ENCODE peak calls at places on chromosomes 3 and 15, in five cellular contexts. One of them, this sample, is unnamed.

GRCh38 chr3:129612350-129613204 is 6.1 kb upstream of the PLXND1 start:
- DNase-seq in cardiac fibroblast: no peak
- DNase-seq in left ventricle myocardium inferior: peak
- DNase-seq in testis: no peak
- DNase-seq in heart left ventricle: peak
- DNase-seq in this sample: no peak

GRCh38 chr3:56547486-56547885 is 9.5 kb upstream of the CCDC66 start:
- DNase-seq in left ventricle myocardium inferior: no peak
- DNase-seq in testis: no peak
- DNase-seq in heart left ventricle: no peak
- DNase-seq in cardiac fibroblast: peak
- DNase-seq in this sample: no peak

GRCh38 chr3:13890377-13891016 is 10.6 kb upstream of the WNT7A start:
- DNase-seq in testis: no peak
- DNase-seq in left ventricle myocardium inferior: no peak
- DNase-seq in heart left ventricle: peak
- DNase-seq in cardiac fibroblast: no peak
- DNase-seq in this sample: peak

GRCh38 chr15:40198364-40199085 is 37.7 kb downstream of the BUB1B start:
- DNase-seq in heart left ventricle: no peak
- DNase-seq in left ventricle myocardium inferior: no peak
- DNase-seq in testis: no peak
- DNase-seq in cardiac fibroblast: no peak
- DNase-seq in this sample: no peak

GRCh38 chr3:13461169-13462124 is 18.7 kb upstream of the HDAC11 start:
- DNase-seq in cardiac fibroblast: peak
- DNase-seq in testis: peak
- DNase-seq in left ventricle myocardium inferior: peak
- DNase-seq in heart left ventricle: peak
- DNase-seq in this sample: no peak

GRCh38 chr3:96796101-96796500 is 18.3 kb upstream of the EPHA6 start:
- DNase-seq in left ventricle myocardium inferior: no peak
- DNase-seq in heart left ventricle: no peak
- DNase-seq in cardiac fibroblast: no peak
- DNase-seq in testis: no peak
- DNase-seq in this sample: no peak

GRCh38 chr3:119536757-119537156 is 22.7 kb downstream of the CD80 start:
- DNase-seq in cardiac fibroblast: no peak
- DNase-seq in left ventricle myocardium inferior: no peak
- DNase-seq in heart left ventricle: no peak
- DNase-seq in testis: no peak
- DNase-seq in this sample: peak

GRCh38 chr3:138468886-138469285 is 34.5 kb downstream of the ESYT3 start:
- DNase-seq in testis: no peak
- DNase-seq in heart left ventricle: no peak
- DNase-seq in left ventricle myocardium inferior: no peak
- DNase-seq in cardiac fibroblast: no peak
- DNase-seq in this sample: peak

GRCh38 chr15:67130166-67130565 is 64.8 kb downstream of the SMAD3 start:
- DNase-seq in left ventricle myocardium inferior: no peak
- DNase-seq in cardiac fibroblast: no peak
- DNase-seq in testis: no peak
- DNase-seq in heart left ventricle: no peak
- DNase-seq in this sample: no peak

GRCh38 chr3:13042127-13042931 is 30.9 kb downstream of the IQSEC1 start:
- DNase-seq in left ventricle myocardium inferior: no peak
- DNase-seq in heart left ventricle: no peak
- DNase-seq in testis: peak
- DNase-seq in cardiac fibroblast: no peak
- DNase-seq in this sample: no peak

GRCh38 chr3:155007729-155008128 is 72.4 kb upstream of the MME start:
- DNase-seq in cardiac fibroblast: no peak
- DNase-seq in left ventricle myocardium inferior: no peak
- DNase-seq in testis: no peak
- DNase-seq in heart left ventricle: no peak
- DNase-seq in this sample: peak

GRCh38 chr3:50620420-50620819 is 3.5 kb downstream of the MAPKAPK3 start:
- DNase-seq in left ventricle myocardium inferior: no peak
- DNase-seq in testis: no peak
- DNase-seq in cardiac fibroblast: no peak
- DNase-seq in heart left ventricle: no peak
- DNase-seq in this sample: no peak

GRCh38 chr3:132343018-132343612 is 25.9 kb downstream of the ACP3 start:
- DNase-seq in cardiac fibroblast: peak
- DNase-seq in heart left ventricle: no peak
- DNase-seq in left ventricle myocardium inferior: no peak
- DNase-seq in testis: peak
- DNase-seq in this sample: no peak

GRCh38 chr3:73933585-73933984 is 308.8 kb upstream of the PDZRN3 start:
- DNase-seq in heart left ventricle: no peak
- DNase-seq in cardiac fibroblast: no peak
- DNase-seq in testis: no peak
- DNase-seq in left ventricle myocardium inferior: no peak
- DNase-seq in this sample: no peak

GRCh38 chr3:77041156-77041696 is 1.3 kb downstream of the ROBO2 start:
- DNase-seq in cardiac fibroblast: no peak
- DNase-seq in heart left ventricle: no peak
- DNase-seq in testis: no peak
- DNase-seq in left ventricle myocardium inferior: no peak
- DNase-seq in this sample: no peak

GRCh38 chr15:58182460-58183163 is 44.4 kb downstream of the AQP9 start:
- DNase-seq in left ventricle myocardium inferior: peak
- DNase-seq in testis: peak
- DNase-seq in cardiac fibroblast: peak
- DNase-seq in heart left ventricle: peak
- DNase-seq in this sample: no peak

GRCh38 chr15:63409179-63409578 is 27.5 kb upstream of the CA12 start:
- DNase-seq in cardiac fibroblast: no peak
- DNase-seq in testis: no peak
- DNase-seq in left ventricle myocardium inferior: no peak
- DNase-seq in heart left ventricle: no peak
- DNase-seq in this sample: no peak

GRCh38 chr3:17931121-17931520 is 188.7 kb upstream of the TBC1D5 start:
- DNase-seq in left ventricle myocardium inferior: no peak
- DNase-seq in cardiac fibroblast: no peak
- DNase-seq in testis: no peak
- DNase-seq in heart left ventricle: no peak
- DNase-seq in this sample: no peak

GRCh38 chr3:117754058-117754457 is 1044.5 kb downstream of the TUSC7 start:
- DNase-seq in testis: no peak
- DNase-seq in cardiac fibroblast: no peak
- DNase-seq in left ventricle myocardium inferior: no peak
- DNase-seq in heart left ventricle: no peak
- DNase-seq in this sample: no peak

GRCh38 chr3:39138804-39139415 is 14.5 kb downstream of the CSRNP1 start:
- DNase-seq in left ventricle myocardium inferior: peak
- DNase-seq in testis: no peak
- DNase-seq in heart left ventricle: peak
- DNase-seq in cardiac fibroblast: peak
- DNase-seq in this sample: no peak

GRCh38 chr3:146187334-146187950 is 26.5 kb upstream of the PLOD2 start:
- DNase-seq in left ventricle myocardium inferior: no peak
- DNase-seq in cardiac fibroblast: peak
- DNase-seq in heart left ventricle: no peak
- DNase-seq in testis: peak
- DNase-seq in this sample: no peak

GRCh38 chr3:143567823-143568222 is 280.4 kb downstream of the SLC9A9 start:
- DNase-seq in cardiac fibroblast: no peak
- DNase-seq in testis: no peak
- DNase-seq in heart left ventricle: no peak
- DNase-seq in left ventricle myocardium inferior: no peak
- DNase-seq in this sample: no peak

GRCh38 chr3:12992629-12993021 is 80.6 kb downstream of the IQSEC1 start:
- DNase-seq in testis: no peak
- DNase-seq in left ventricle myocardium inferior: peak
- DNase-seq in heart left ventricle: no peak
- DNase-seq in cardiac fibroblast: no peak
- DNase-seq in this sample: no peak

GRCh38 chr3:30188713-30189112 is 417.7 kb upstream of the TGFBR2 start:
- DNase-seq in cardiac fibroblast: no peak
- DNase-seq in testis: no peak
- DNase-seq in heart left ventricle: peak
- DNase-seq in left ventricle myocardium inferior: peak
- DNase-seq in this sample: no peak

DNA sequence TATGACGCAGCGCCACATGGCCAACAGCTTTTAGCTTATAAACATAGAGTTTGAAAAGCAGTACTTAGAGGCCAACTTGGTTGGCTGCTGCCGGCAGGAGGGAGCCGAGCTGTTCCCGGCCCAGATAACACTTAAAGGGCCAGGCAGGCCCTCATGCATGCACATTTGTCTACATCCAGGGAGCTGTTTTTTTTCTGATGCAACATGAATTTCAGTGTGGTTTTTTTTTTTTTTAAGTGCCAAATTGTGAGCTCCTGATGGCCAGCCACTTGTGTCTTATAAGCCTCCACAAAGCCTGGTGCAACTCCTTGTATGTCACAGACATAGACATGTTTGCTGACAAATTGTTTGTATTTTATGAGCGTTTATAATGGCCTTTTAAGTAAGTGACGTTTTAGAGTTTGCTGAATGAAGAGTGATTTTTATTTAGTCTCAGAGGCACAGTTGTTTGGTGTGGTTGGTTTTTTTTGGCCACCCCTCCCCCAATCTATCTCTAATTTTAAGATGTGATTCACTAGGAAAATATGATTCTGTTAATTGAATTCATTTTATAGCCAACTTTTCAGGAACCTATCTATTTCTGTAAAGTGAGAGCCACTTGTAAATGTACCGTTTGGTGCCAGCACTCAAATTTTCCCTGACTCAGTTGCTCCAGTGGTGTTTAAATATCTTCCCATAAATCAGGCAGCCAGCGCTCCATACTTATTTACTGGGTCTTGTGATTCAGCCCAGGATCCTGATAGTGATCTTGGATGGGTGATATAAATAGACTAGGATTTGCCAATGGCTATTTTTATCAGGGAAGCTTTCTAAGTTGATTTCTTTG is 134.3 kb downstream of the VGLL4 start:
- DNase-seq in heart left ventricle: peak
- DNase-seq in left ventricle myocardium inferior: peak
- DNase-seq in testis: peak
- DNase-seq in cardiac fibroblast: peak
- DNase-seq in this sample: no peak
- TF ChIP-seq CTCF in heart left ventricle: peak
- TF ChIP-seq CTCF in left ventricle myocardium inferior: peak
- TF ChIP-seq CTCF in testis: no peak
- TF ChIP-seq CTCF in cardiac fibroblast: peak
- TF ChIP-seq CTCF in this sample: peak

GRCh38 chr3:46844851-46845250 is 18.4 kb downstream of the MYL3 start:
- DNase-seq in left ventricle myocardium inferior: no peak
- DNase-seq in cardiac fibroblast: no peak
- DNase-seq in testis: no peak
- DNase-seq in heart left ventricle: no peak
- DNase-seq in this sample: no peak
- H3K4me3 ChIP-seq in left ventricle myocardium inferior: peak
- H3K4me3 ChIP-seq in cardiac fibroblast: no peak
- H3K4me3 ChIP-seq in testis: peak
- H3K4me3 ChIP-seq in heart left ventricle: no peak
- H3K4me3 ChIP-seq in this sample: peak

DNA sequence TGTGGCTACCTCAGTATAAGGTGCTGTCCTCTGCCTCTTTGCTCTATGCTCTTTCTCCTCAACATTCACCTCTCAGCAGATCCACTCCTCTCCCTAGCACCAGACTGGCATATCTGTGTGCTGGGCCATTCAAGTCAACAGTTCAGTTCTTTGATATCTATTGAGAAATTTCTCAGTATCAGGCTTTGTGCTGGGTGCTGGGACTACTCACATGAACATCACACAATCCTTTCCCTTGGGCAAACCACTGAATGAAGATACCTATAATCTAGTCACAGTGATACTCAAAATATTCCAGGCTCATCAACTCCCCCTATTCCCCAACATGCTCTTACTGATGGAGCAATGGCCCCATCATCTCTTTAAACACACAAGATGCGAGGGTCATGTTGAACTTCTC is 120.8 kb downstream of the RPL22L1 start:
- DNase-seq in heart left ventricle: no peak
- DNase-seq in testis: no peak
- DNase-seq in cardiac fibroblast: no peak
- DNase-seq in left ventricle myocardium inferior: no peak
- DNase-seq in this sample: peak
- TF ChIP-seq CTCF in heart left ventricle: no peak
- TF ChIP-seq CTCF in testis: no peak
- TF ChIP-seq CTCF in cardiac fibroblast: no peak
- TF ChIP-seq CTCF in left ventricle myocardium inferior: no peak
- TF ChIP-seq CTCF in this sample: no peak

GRCh38 chr3:134030801-134031619 is 1.3 kb upstream of the SLCO2A1 start:
- DNase-seq in testis: no peak
- DNase-seq in cardiac fibroblast: no peak
- DNase-seq in heart left ventricle: no peak
- DNase-seq in left ventricle myocardium inferior: no peak
- DNase-seq in this sample: peak

GRCh38 chr3:134029734-134030381 is at the start of gene SLCO2A1:
- DNase-seq in testis: peak
- DNase-seq in left ventricle myocardium inferior: peak
- DNase-seq in heart left ventricle: peak
- DNase-seq in cardiac fibroblast: peak
- DNase-seq in this sample: peak

GRCh38 chr3:134031620-134031915 is 1.8 kb upstream of the SLCO2A1 start:
- DNase-seq in heart left ventricle: no peak
- DNase-seq in cardiac fibroblast: no peak
- DNase-seq in left ventricle myocardium inferior: no peak
- DNase-seq in testis: no peak
- DNase-seq in this sample: peak

GRCh38 chr3:134029256-134029733 is 430 bp downstream of the SLCO2A1 start:
- DNase-seq in heart left ventricle: no peak
- DNase-seq in left ventricle myocardium inferior: no peak
- DNase-seq in testis: no peak
- DNase-seq in cardiac fibroblast: peak
- DNase-seq in this sample: no peak

GRCh38 chr3:134030382-134030753 is 643 bp upstream of the SLCO2A1 start:
- DNase-seq in testis: no peak
- DNase-seq in left ventricle myocardium inferior: no peak
- DNase-seq in heart left ventricle: no peak
- DNase-seq in cardiac fibroblast: no peak
- DNase-seq in this sample: peak
- H3K4me3 ChIP-seq in testis: peak
- H3K4me3 ChIP-seq in left ventricle myocardium inferior: peak
- H3K4me3 ChIP-seq in heart left ventricle: peak
- H3K4me3 ChIP-seq in cardiac fibroblast: peak
- H3K4me3 ChIP-seq in this sample: peak

DNA sequence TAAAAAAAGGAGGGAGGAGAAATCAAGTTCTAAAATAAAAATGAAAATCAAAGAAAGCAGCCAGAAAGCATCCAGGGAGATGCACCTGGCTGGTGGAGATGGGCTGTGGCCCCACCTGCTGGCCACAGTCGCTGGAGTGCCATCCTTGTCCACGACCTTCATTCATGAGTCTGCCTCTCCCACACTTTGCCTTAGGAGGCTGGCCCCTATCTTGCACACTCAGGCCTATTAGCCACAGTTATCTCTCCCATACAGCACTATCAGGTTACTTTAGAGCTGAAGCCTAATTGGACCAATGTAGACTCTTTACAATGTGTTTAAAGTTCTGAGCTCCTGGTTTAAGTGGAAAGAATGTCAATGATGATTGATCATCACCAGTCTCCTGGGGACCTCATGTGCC is 392.0 kb upstream of the RORA start:
- DNase-seq in testis: peak
- DNase-seq in heart left ventricle: no peak
- DNase-seq in left ventricle myocardium inferior: no peak
- DNase-seq in cardiac fibroblast: peak
- DNase-seq in this sample: no peak
- TF ChIP-seq CTCF in testis: peak
- TF ChIP-seq CTCF in heart left ventricle: peak
- TF ChIP-seq CTCF in left ventricle myocardium inferior: peak
- TF ChIP-seq CTCF in cardiac fibroblast: peak
- TF ChIP-seq CTCF in this sample: peak